ENCODE peak calls at places on chromosome 18, in five cellular contexts. E is mammary epithelial cell; B is activated naive CD4-positive, alpha-beta T cell; J is Ammon's horn; C is stimulated activated CD8-positive, alpha-beta memory T cell treated with anti-CD3 and anti-CD28 coated beads, Interleukin-2, amount 100 ng/mL, for 48 hours. Z is an unnamed sample.

GRCh38 chr18:41940506-41941215 is 14.4 kb upstream of the PIK3C3 start:
- DNase-seq in E (peak; percentile 72), B (no peak), J (no peak), C (no peak), Z (no peak)

GRCh38 chr18:45958730-45959129 is 8.4 kb downstream of the EPG5 start:
- DNase-seq in E (peak; percentile 29), B (no peak), J (no peak), C (no peak), Z (no peak)

GRCh38 chr18:22186484-22186971 is 17.1 kb downstream of the GATA6 start:
- DNase-seq in E (peak; percentile 55), B (no peak), J (no peak), C (no peak), Z (no peak)

GRCh38 chr18:72840109-72840508 is 27.7 kb downstream of the NETO1 start:
- DNase-seq in E (no peak), B (no peak), J (no peak), C (no peak), Z (no peak)

GRCh38 chr18:7272268-7273049 is 41.6 kb downstream of the LRRC30 start:
- DNase-seq in E (peak; percentile 56), B (no peak), J (peak; percentile 89), C (no peak), Z (peak; percentile 61)

GRCh38 chr18:56003651-56004050 is 415.7 kb upstream of the TCF4 start:
- DNase-seq in E (no peak), B (no peak), J (peak; percentile 13), C (no peak), Z (no peak)

GRCh38 chr18:13680612-13681011 is 45.7 kb downstream of the FAM210A start:
- DNase-seq in E (no peak), B (no peak), J (peak; percentile 33), C (no peak), Z (peak; percentile 16)

GRCh38 chr18:54296017-54296416 is 26.7 kb downstream of the POLI start:
- DNase-seq in E (no peak), B (no peak), J (no peak), C (no peak), Z (no peak)

GRCh38 chr18:68766433-68766832 is 31.4 kb upstream of the CCDC102B start:
- DNase-seq in E (no peak), B (no peak), J (no peak), C (no peak), Z (no peak)

GRCh38 chr18:63099848-63100625 is 219.5 kb downstream of the BCL2 start:
- DNase-seq in E (no peak), B (no peak), J (no peak), C (no peak), Z (no peak)

GRCh38 chr18:39435986-39436385 is 1870.4 kb upstream of the CELF4 start:
- DNase-seq in E (no peak), B (no peak), J (no peak), C (no peak), Z (no peak)

GRCh38 chr18:27656167-27656778 is 471.2 kb upstream of the CHST9 start:
- DNase-seq in E (peak; percentile 75), B (no peak), J (no peak), C (no peak), Z (no peak)

GRCh38 chr18:11066038-11066437 is 83.3 kb downstream of the PIEZO2 start:
- DNase-seq in E (no peak), B (no peak), J (no peak), C (no peak), Z (no peak)

GRCh38 chr18:63342206-63342605 is 22.6 kb upstream of the BCL2 start:
- DNase-seq in E (no peak), B (peak; percentile 4), J (peak; percentile 58), C (no peak), Z (no peak)

GRCh38 chr18:27887711-27888495 is 289.0 kb downstream of the CDH2 start:
- DNase-seq in E (no peak), B (no peak), J (no peak), C (no peak), Z (no peak)

GRCh38 chr18:48032876-48033769 is 102.7 kb upstream of the SMAD2 start:
- DNase-seq in E (peak; percentile 75), B (no peak), J (no peak), C (no peak), Z (no peak)

GRCh38 chr18:45106331-45106774 is 425.7 kb downstream of the SETBP1 start:
- DNase-seq in E (no peak), B (no peak), J (peak; percentile 16), C (no peak), Z (no peak)

GRCh38 chr18:23213200-23213599 is 77.9 kb downstream of the CABLES1 start:
- DNase-seq in E (no peak), B (no peak), J (no peak), C (no peak), Z (no peak)

GRCh38 chr18:65768379-65768778 is 17.6 kb downstream of the CDH7 start:
- DNase-seq in E (no peak), B (no peak), J (no peak), C (no peak), Z (no peak)

GRCh38 chr18:74806700-74807416 is 209.2 kb downstream of the ZNF407 start:
- DNase-seq in E (peak; percentile 91), B (no peak), J (no peak), C (no peak), Z (no peak)

GRCh38 chr18:76838182-76838581 is 15.8 kb downstream of the ZNF236 start:
- DNase-seq in E (no peak), B (no peak), J (no peak), C (no peak), Z (no peak)

GRCh38 chr18:10760986-10761385 is 235.2 kb downstream of the NAPG start:
- DNase-seq in E (no peak), B (no peak), J (no peak), C (no peak), Z (no peak)

GRCh38 chr18:44036500-44036899 is 644.2 kb upstream of the SETBP1 start:
- DNase-seq in E (no peak), B (no peak), J (peak; percentile 21), C (no peak), Z (no peak)

GRCh38 chr18:78995740-78996395 is 16.2 kb downstream of the SALL3 start:
- DNase-seq in E (peak; percentile 17), B (no peak), J (no peak), C (no peak), Z (no peak)

GRCh38 chr18:12086677-12087482 is 6.8 kb upstream of the ANKRD62 start:
- DNase-seq in E (no peak), B (no peak), J (no peak), C (no peak), Z (no peak)

GRCh38 chr18:37451239-37451825 is 114.3 kb downstream of the CELF4 start:
- DNase-seq in E (no peak), B (no peak), J (no peak), C (no peak), Z (no peak)

GRCh38 chr18:46393230-46393629 is 263.8 kb downstream of the LOXHD1 start:
- DNase-seq in E (no peak), B (no peak), J (no peak), C (no peak), Z (no peak)

GRCh38 chr18:78192044-78192443 is 787.6 kb upstream of the SALL3 start:
- DNase-seq in E (no peak), B (no peak), J (peak; percentile 82), C (no peak), Z (peak; percentile 41)

Z was measured in putamen.